ENCODE peak calls at places on chromosomes 3 and 15, in eight cellular contexts. One of them, this sample, is unnamed.

GRCh38 chr15:31387101-31387482 is 60.5 kb downstream of the KLF13 start:
- DNase-seq in A673: no peak
- DNase-seq in cardiac fibroblast: no peak
- DNase-seq in activated CD4-positive, alpha-beta T cell treated with anti-CD3 and anti-CD28 coated beads, Interleukin-2, amount 10 ng/mL, durations not matched to agents 7 days and 5 days: peak; percentile 50
- DNase-seq in ovary: no peak
- DNase-seq in head of caudate nucleus: no peak
- DNase-seq in AG20443: peak; percentile 9
- DNase-seq in effector CD4-positive, alpha-beta T cell: no peak
- DNase-seq in this sample: no peak

GRCh38 chr3:2540115-2540514 is 441.4 kb downstream of the CNTN4 start:
- DNase-seq in AG20443: no peak
- DNase-seq in effector CD4-positive, alpha-beta T cell: no peak
- DNase-seq in head of caudate nucleus: no peak
- DNase-seq in activated CD4-positive, alpha-beta T cell treated with anti-CD3 and anti-CD28 coated beads, Interleukin-2, amount 10 ng/mL, durations not matched to agents 7 days and 5 days: no peak
- DNase-seq in ovary: no peak
- DNase-seq in cardiac fibroblast: no peak
- DNase-seq in A673: peak; percentile 9
- DNase-seq in this sample: no peak

GRCh38 chr3:81434171-81434570 is 327.3 kb downstream of the GBE1 start:
- DNase-seq in ovary: no peak
- DNase-seq in effector CD4-positive, alpha-beta T cell: no peak
- DNase-seq in activated CD4-positive, alpha-beta T cell treated with anti-CD3 and anti-CD28 coated beads, Interleukin-2, amount 10 ng/mL, durations not matched to agents 7 days and 5 days: no peak
- DNase-seq in AG20443: no peak
- DNase-seq in A673: no peak
- DNase-seq in head of caudate nucleus: no peak
- DNase-seq in cardiac fibroblast: no peak
- DNase-seq in this sample: no peak

GRCh38 chr3:191761906-191762305 is 300.9 kb downstream of the PYDC2 start:
- DNase-seq in activated CD4-positive, alpha-beta T cell treated with anti-CD3 and anti-CD28 coated beads, Interleukin-2, amount 10 ng/mL, durations not matched to agents 7 days and 5 days: no peak
- DNase-seq in ovary: no peak
- DNase-seq in AG20443: no peak
- DNase-seq in head of caudate nucleus: no peak
- DNase-seq in cardiac fibroblast: no peak
- DNase-seq in A673: peak; percentile 72
- DNase-seq in effector CD4-positive, alpha-beta T cell: no peak
- DNase-seq in this sample: no peak

GRCh38 chr3:49554639-49555265 is 475 bp downstream of the BSN start:
- DNase-seq in A673: peak; percentile 8
- DNase-seq in activated CD4-positive, alpha-beta T cell treated with anti-CD3 and anti-CD28 coated beads, Interleukin-2, amount 10 ng/mL, durations not matched to agents 7 days and 5 days: peak; percentile 57
- DNase-seq in head of caudate nucleus: peak; percentile 48
- DNase-seq in cardiac fibroblast: peak; percentile 48
- DNase-seq in ovary: no peak
- DNase-seq in AG20443: peak; percentile 87
- DNase-seq in effector CD4-positive, alpha-beta T cell: peak; percentile 38
- DNase-seq in this sample: peak; percentile 56

GRCh38 chr15:73802336-73803105 is 49.4 kb upstream of the INSYN1 start:
- DNase-seq in AG20443: no peak
- DNase-seq in A673: no peak
- DNase-seq in ovary: no peak
- DNase-seq in cardiac fibroblast: no peak
- DNase-seq in head of caudate nucleus: peak; percentile 81
- DNase-seq in activated CD4-positive, alpha-beta T cell treated with anti-CD3 and anti-CD28 coated beads, Interleukin-2, amount 10 ng/mL, durations not matched to agents 7 days and 5 days: no peak
- DNase-seq in effector CD4-positive, alpha-beta T cell: no peak
- DNase-seq in this sample: no peak

GRCh38 chr15:65085990-65086679 is 9.6 kb downstream of the KBTBD13 start:
- DNase-seq in cardiac fibroblast: peak; percentile 23
- DNase-seq in head of caudate nucleus: no peak
- DNase-seq in A673: no peak
- DNase-seq in activated CD4-positive, alpha-beta T cell treated with anti-CD3 and anti-CD28 coated beads, Interleukin-2, amount 10 ng/mL, durations not matched to agents 7 days and 5 days: peak; percentile 16
- DNase-seq in effector CD4-positive, alpha-beta T cell: no peak
- DNase-seq in AG20443: peak; percentile 41
- DNase-seq in ovary: no peak
- DNase-seq in this sample: peak; percentile 10

GRCh38 chr3:95670765-95671164 is 1143.6 kb upstream of the EPHA6 start:
- DNase-seq in head of caudate nucleus: no peak
- DNase-seq in activated CD4-positive, alpha-beta T cell treated with anti-CD3 and anti-CD28 coated beads, Interleukin-2, amount 10 ng/mL, durations not matched to agents 7 days and 5 days: no peak
- DNase-seq in cardiac fibroblast: no peak
- DNase-seq in A673: no peak
- DNase-seq in ovary: no peak
- DNase-seq in effector CD4-positive, alpha-beta T cell: no peak
- DNase-seq in AG20443: no peak
- DNase-seq in this sample: no peak